ENCODE peak calls at places on chromosomes 1 and 21, in nine cellular contexts. One of them, this sample, is unnamed.
A peak's percentile ranks its signal among the peaks of the same experiment; 100 is the strongest.

GRCh38 chr1:47709302-47710074 is 271.6 kb downstream of the FOXD2 start:
- DNase-seq in endodermal cell: peak; percentile 87
- DNase-seq in Calu3: peak; percentile 44
- DNase-seq in NCI-H1092 treated with DMSO at 0.1 percent for 48 hours: peak; percentile 44
- DNase-seq in substantia nigra: no peak
- DNase-seq in KG1: no peak
- DNase-seq in left colon: peak; percentile 66
- DNase-seq in foreskin melanocyte: no peak
- DNase-seq in left lung: no peak
- DNase-seq in this sample: peak; percentile 54

GRCh38 chr1:45557422-45557944 is 6.9 kb downstream of the AKR1A1 start:
- DNase-seq in Calu3: no peak
- DNase-seq in left lung: no peak
- DNase-seq in foreskin melanocyte: no peak
- DNase-seq in left colon: no peak
- DNase-seq in substantia nigra: no peak
- DNase-seq in KG1: no peak
- DNase-seq in NCI-H1092 treated with DMSO at 0.1 percent for 48 hours: no peak
- DNase-seq in endodermal cell: no peak
- DNase-seq in this sample: no peak

GRCh38 chr1:53378932-53379661 is 51.2 kb upstream of the LRP8 start:
- DNase-seq in Calu3: no peak
- DNase-seq in NCI-H1092 treated with DMSO at 0.1 percent for 48 hours: no peak
- DNase-seq in KG1: no peak
- DNase-seq in substantia nigra: no peak
- DNase-seq in endodermal cell: no peak
- DNase-seq in foreskin melanocyte: no peak
- DNase-seq in left lung: peak; percentile 5
- DNase-seq in left colon: no peak
- DNase-seq in this sample: no peak

GRCh38 chr1:2466834-2467554 is 9.1 kb upstream of the PLCH2 start:
- DNase-seq in KG1: no peak
- DNase-seq in NCI-H1092 treated with DMSO at 0.1 percent for 48 hours: no peak
- DNase-seq in substantia nigra: no peak
- DNase-seq in endodermal cell: peak; percentile 84
- DNase-seq in left lung: no peak
- DNase-seq in foreskin melanocyte: no peak
- DNase-seq in left colon: no peak
- DNase-seq in Calu3: peak; percentile 21
- DNase-seq in this sample: peak; percentile 26

GRCh38 chr1:14825396-14825795 is 226.9 kb downstream of the KAZN start:
- DNase-seq in foreskin melanocyte: no peak
- DNase-seq in substantia nigra: no peak
- DNase-seq in Calu3: no peak
- DNase-seq in KG1: no peak
- DNase-seq in NCI-H1092 treated with DMSO at 0.1 percent for 48 hours: no peak
- DNase-seq in left lung: no peak
- DNase-seq in endodermal cell: no peak
- DNase-seq in left colon: no peak
- DNase-seq in this sample: no peak

GRCh38 chr1:81559662-81560350 is 240.9 kb upstream of the ADGRL2 start:
- DNase-seq in Calu3: no peak
- DNase-seq in foreskin melanocyte: no peak
- DNase-seq in NCI-H1092 treated with DMSO at 0.1 percent for 48 hours: no peak
- DNase-seq in left colon: no peak
- DNase-seq in substantia nigra: no peak
- DNase-seq in left lung: no peak
- DNase-seq in endodermal cell: no peak
- DNase-seq in KG1: no peak
- DNase-seq in this sample: no peak

GRCh38 chr1:145892486-145893087 is 6.9 kb upstream of the ANKRD35 start:
- DNase-seq in KG1: no peak
- DNase-seq in Calu3: no peak
- DNase-seq in foreskin melanocyte: no peak
- DNase-seq in endodermal cell: no peak
- DNase-seq in NCI-H1092 treated with DMSO at 0.1 percent for 48 hours: no peak
- DNase-seq in left colon: no peak
- DNase-seq in left lung: no peak
- DNase-seq in substantia nigra: no peak
- DNase-seq in this sample: no peak

GRCh38 chr1:13667696-13668095 is 32.3 kb upstream of the PRDM2 start:
- DNase-seq in NCI-H1092 treated with DMSO at 0.1 percent for 48 hours: no peak
- DNase-seq in foreskin melanocyte: no peak
- DNase-seq in left lung: no peak
- DNase-seq in substantia nigra: no peak
- DNase-seq in left colon: no peak
- DNase-seq in KG1: no peak
- DNase-seq in endodermal cell: no peak
- DNase-seq in Calu3: no peak
- DNase-seq in this sample: no peak

GRCh38 chr1:193285626-193286025 is 99.2 kb upstream of the B3GALT2 start:
- DNase-seq in substantia nigra: no peak
- DNase-seq in left colon: no peak
- DNase-seq in NCI-H1092 treated with DMSO at 0.1 percent for 48 hours: no peak
- DNase-seq in foreskin melanocyte: no peak
- DNase-seq in endodermal cell: no peak
- DNase-seq in KG1: no peak
- DNase-seq in left lung: no peak
- DNase-seq in Calu3: no peak
- DNase-seq in this sample: no peak

GRCh38 chr1:24201941-24202440 is 14.9 kb upstream of the IFNLR1 start:
- DNase-seq in Calu3: peak; percentile 78
- DNase-seq in endodermal cell: peak; percentile 96
- DNase-seq in NCI-H1092 treated with DMSO at 0.1 percent for 48 hours: peak; percentile 74
- DNase-seq in left colon: peak; percentile 92
- DNase-seq in left lung: peak; percentile 73
- DNase-seq in KG1: peak; percentile 12
- DNase-seq in foreskin melanocyte: peak; percentile 94
- DNase-seq in substantia nigra: peak; percentile 46
- DNase-seq in this sample: peak; percentile 96

GRCh38 chr1:5886140-5886483 is 106.1 kb downstream of the NPHP4 start:
- DNase-seq in left lung: no peak
- DNase-seq in NCI-H1092 treated with DMSO at 0.1 percent for 48 hours: no peak
- DNase-seq in KG1: no peak
- DNase-seq in endodermal cell: no peak
- DNase-seq in foreskin melanocyte: no peak
- DNase-seq in substantia nigra: no peak
- DNase-seq in Calu3: no peak
- DNase-seq in left colon: no peak
- DNase-seq in this sample: no peak

GRCh38 chr21:38831526-38832467 is 26.1 kb downstream of the ETS2 start:
- DNase-seq in NCI-H1092 treated with DMSO at 0.1 percent for 48 hours: no peak
- DNase-seq in foreskin melanocyte: no peak
- DNase-seq in left lung: peak; percentile 74
- DNase-seq in endodermal cell: no peak
- DNase-seq in KG1: peak; percentile 79
- DNase-seq in left colon: peak; percentile 40
- DNase-seq in substantia nigra: no peak
- DNase-seq in Calu3: peak; percentile 59
- DNase-seq in this sample: peak; percentile 77

This sample was measured in colonic mucosa.